ENCODE peak calls at places on chromosomes 11 and 22, in five cellular contexts. B is heart left ventricle, E is heart right ventricle, J is endothelial cell of umbilical vein, A is cardiac fibroblast. C is an unnamed sample.

GRCh38 chr11:12517741-12518140 is 140.4 kb downstream of the PARVA start:
- DNase-seq in J (no peak), E (no peak), B (no peak), A (no peak), C (no peak)

GRCh38 chr11:128840137-128840536 is 27.0 kb downstream of the KCNJ1 start:
- DNase-seq in E (no peak), A (no peak), B (no peak), J (peak; percentile 49), C (no peak)

GRCh38 chr11:78798567-78799170 is 224.0 kb upstream of the NARS2 start:
- DNase-seq in J (peak; percentile 59), E (peak; percentile 76), B (peak; percentile 76), A (peak; percentile 79), C (peak; percentile 73)

GRCh38 chr11:111512296-111513239 is at the start of gene BTG4:
- DNase-seq in B (no peak), E (no peak), J (no peak), A (no peak), C (no peak)

GRCh38 chr22:48112687-48113521 is 1350.5 kb downstream of the TBC1D22A start:
- DNase-seq in E (no peak), J (no peak), B (no peak), A (no peak), C (no peak)

GRCh38 chr11:44509291-44509690 is 56.2 kb upstream of the CD82 start:
- DNase-seq in A (no peak), B (no peak), J (no peak), E (no peak), C (no peak)

GRCh38 chr11:9639985-9640384 is 23.9 kb upstream of the SWAP70 start:
- DNase-seq in A (no peak), E (no peak), J (no peak), B (no peak), C (peak; percentile 76)

GRCh38 chr22:27603823-27604190 is 197.7 kb downstream of the MN1 start:
- DNase-seq in B (no peak), E (no peak), A (peak; percentile 43), J (peak; percentile 69), C (no peak)

GRCh38 chr11:2933376-2934056 is 4.3 kb upstream of the PHLDA2 start:
- DNase-seq in B (no peak), E (peak; percentile 39), A (peak; percentile 88), J (peak; percentile 66), C (peak; percentile 98)

GRCh38 chr11:77175869-77176539 is 48.0 kb downstream of the MYO7A start:
- DNase-seq in A (no peak), J (no peak), B (peak; percentile 49), E (peak; percentile 27), C (peak; percentile 81)

GRCh38 chr11:76455331-76455730 is 10.5 kb downstream of the EMSY start:
- DNase-seq in E (no peak), B (no peak), J (peak; percentile 12), A (no peak), C (no peak)

GRCh38 chr22:23591203-23591791 is 11.2 kb upstream of the IGLL1 start:
- DNase-seq in B (peak; percentile 24), A (peak; percentile 69), J (peak; percentile 59), E (peak; percentile 26), C (no peak)

GRCh38 chr11:78789365-78789764 is 214.7 kb upstream of the NARS2 start:
- DNase-seq in J (no peak), E (no peak), A (no peak), B (no peak), C (no peak)

GRCh38 chr11:119416606-119417580 is 6.1 kb downstream of the THY1 start:
- DNase-seq in J (no peak), B (no peak), A (peak; percentile 42), E (no peak), C (no peak)

GRCh38 chr22:25848954-25849353 is 107.0 kb downstream of the MYO18B start:
- DNase-seq in E (no peak), A (no peak), J (no peak), B (no peak), C (no peak)
- TF ChIP-seq CTCF in E (no peak), A (no peak), J (no peak), B (no peak), C (no peak)

GRCh38 chr22:32053165-32053755 is 10.2 kb downstream of the SLC5A1 start:
- DNase-seq in B (no peak), J (no peak), A (no peak), E (no peak), C (no peak)
- TF ChIP-seq CTCF in B (no peak), J (no peak), A (no peak), E (no peak), C (no peak)

DNA sequence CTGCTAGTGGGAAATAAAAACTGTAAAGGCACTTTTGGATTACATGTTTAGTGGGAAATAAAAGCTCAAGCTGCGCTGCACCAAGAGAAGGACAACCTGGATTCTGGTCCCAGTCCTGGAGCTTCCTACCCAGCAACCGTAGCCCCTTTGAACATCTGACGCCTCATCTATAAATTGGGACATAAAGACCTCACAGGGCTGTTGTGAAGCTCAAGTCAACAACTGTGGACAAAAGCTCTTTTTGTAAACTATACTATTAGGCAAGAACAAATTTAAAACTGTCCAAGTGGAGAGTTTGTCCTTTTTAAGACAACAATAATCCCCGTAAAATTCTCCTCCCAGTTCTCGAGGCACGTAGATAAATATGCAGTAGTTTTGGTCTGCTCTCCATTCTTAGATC is 17.6 kb upstream of the PCF11 start:
- DNase-seq in A (no peak), B (no peak), E (no peak), J (no peak), C (no peak)
- TF ChIP-seq CTCF in A (no peak), B (no peak), E (no peak), J (no peak), C (no peak)

DNA sequence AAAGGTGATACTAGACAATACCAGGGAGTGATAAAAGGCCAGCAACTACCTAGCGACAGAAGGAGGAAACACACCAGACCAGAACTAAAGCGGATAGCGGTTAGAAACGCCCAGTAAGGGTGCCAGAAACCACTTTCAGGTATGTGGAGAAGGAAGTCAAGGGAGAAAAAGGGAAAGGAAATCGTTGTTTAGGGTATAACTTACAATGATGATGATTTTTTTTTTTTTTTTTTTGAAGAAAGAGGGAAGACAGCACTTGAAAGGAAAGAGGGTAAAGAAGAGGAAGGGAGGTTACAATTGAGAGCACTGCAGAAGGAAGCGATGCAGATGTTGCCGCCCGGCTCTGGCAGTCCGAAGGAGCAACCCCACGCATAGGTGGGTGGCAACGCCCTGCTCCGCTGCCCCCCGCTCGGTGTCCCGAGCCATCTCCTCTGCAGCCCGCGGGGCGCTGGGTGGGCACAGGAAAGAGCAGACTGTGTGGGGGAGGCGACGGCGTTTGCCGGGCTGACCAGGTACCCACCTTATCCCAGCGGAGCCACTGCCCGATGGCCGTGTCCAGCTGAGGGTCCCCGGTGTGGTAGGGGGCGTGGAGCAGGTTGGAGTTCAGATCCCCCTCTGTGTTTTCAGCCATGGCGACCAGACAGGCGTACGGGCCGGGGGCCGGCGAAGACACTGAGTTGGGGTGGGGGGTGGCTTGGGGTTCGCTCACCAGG is 546 bp downstream of the PGM2L1 start:
- DNase-seq in B (peak; percentile 19), J (peak; percentile 56), A (peak; percentile 36), E (no peak), C (no peak)
- TF ChIP-seq CTCF in B (no peak), J (peak; percentile 14), A (no peak), E (no peak), C (no peak)

DNA sequence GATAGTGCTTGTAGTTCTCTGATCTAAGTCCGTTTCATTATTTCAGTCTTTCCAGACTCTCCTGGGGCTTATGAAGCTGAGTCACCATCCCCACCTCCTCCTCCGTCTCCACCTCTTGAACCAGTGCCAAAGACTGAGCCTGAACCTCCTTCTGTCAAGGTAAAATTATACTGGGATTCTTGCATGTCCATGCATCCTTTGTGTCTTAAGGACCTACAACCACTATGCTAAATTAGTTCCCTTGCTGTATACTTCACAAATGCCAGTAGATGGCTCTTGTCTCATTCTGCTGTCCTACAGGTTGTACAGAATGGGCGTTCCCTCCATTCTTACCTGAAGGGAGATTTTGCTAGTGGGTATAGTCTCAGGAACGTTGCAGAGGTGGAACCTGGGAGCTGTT is 42.2 kb downstream of the POLD3 start:
- DNase-seq in B (no peak), A (peak; percentile 81), E (no peak), J (peak; percentile 23), C (no peak)
- TF ChIP-seq CTCF in B (peak; percentile 41), A (peak; percentile 40), E (peak; percentile 34), J (peak; percentile 13), C (no peak)

GRCh38 chr11:114027396-114027795 is 32.1 kb upstream of the ZBTB16 start:
- DNase-seq in J (no peak), E (no peak), B (no peak), A (no peak), C (no peak)

GRCh38 chr11:114031599-114032320 is 27.8 kb upstream of the ZBTB16 start:
- DNase-seq in E (no peak), B (no peak), J (no peak), A (no peak), C (no peak)

GRCh38 chr11:114025329-114025907 is 34.1 kb upstream of the ZBTB16 start:
- DNase-seq in J (no peak), A (no peak), B (no peak), E (no peak), C (no peak)

GRCh38 chr11:114027941-114028340 is 31.6 kb upstream of the ZBTB16 start:
- DNase-seq in E (no peak), A (peak; percentile 38), J (no peak), B (no peak), C (no peak)

DNA sequence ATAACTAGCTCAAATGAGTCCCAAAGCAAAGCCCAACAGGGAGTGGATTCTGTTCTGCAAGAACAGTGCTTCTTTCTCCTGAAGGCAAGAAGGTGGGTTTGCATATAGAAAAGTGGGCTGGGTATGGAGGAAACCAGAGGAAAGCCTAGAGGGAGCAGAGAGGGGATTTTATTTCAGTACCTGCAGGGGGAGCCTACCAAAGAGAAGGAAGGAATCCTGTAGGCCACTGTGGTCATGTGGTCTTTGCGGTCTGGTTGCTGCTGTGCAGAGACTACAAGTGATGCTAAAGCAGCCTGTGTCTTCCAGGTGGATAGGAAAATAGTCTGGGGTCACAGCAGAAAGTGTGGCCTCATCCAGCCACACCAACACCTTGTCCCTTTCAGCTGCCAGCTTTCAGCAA is 33.2 kb upstream of the ZBTB16 start:
- DNase-seq in B (no peak), A (peak; percentile 40), J (no peak), E (no peak), C (no peak)
- TF ChIP-seq CTCF in B (no peak), A (peak; percentile 41), J (no peak), E (no peak), C (no peak)

DNA sequence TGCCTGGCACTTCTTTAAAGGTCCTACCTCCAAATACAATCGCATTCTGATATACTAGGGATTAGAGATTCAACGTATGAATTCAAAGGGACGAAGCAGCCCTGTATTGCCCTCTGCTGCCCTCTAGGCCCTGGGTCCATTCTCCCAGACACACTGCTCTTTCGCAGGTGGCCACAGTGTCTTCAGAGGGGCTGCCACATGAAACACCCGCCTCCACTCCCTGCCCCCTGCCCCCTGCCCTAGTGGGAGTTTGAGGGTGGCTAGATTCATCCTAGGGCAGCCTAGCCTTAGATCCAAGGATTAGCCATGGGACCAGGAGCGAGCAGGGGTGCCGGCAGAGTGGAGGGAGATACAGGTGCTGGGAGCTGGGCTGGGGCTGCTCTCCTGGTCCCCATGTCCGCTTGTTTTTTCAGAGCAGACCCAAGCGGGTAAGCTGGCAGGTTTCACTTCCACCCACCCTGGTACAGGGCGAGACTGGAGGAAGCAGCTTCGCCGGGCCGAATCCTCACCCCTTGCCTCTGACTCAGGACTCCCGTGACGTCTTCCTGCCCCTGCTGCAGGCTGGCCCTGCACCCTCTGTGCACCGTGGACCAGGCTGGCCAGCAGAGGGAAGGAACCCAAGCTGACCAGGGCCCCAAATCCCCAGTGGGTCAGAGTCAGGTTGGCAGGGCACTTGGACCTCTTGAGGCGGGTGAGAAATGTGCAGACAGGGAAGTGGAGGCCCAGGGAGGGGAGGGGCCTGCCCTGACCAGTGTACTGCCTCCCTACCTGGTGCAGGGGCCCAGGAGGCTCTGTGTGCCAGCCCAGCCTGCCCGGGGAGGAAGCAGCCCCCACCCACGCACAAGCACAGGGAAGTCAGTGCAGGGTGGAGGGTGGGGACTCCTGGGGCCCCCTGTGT is 28.4 kb upstream of the HMOX1 start:
- DNase-seq in B (peak; percentile 73), A (peak; percentile 35), E (peak; percentile 62), J (peak; percentile 46), C (peak; percentile 99)
- TF ChIP-seq CTCF in B (peak; percentile 19), A (peak; percentile 16), E (peak; percentile 12), J (peak; percentile 27), C (peak; percentile 63)